ENCODE peak calls at places on chromosomes 7 and 10, in six cellular contexts. C is right lobe of liver, K is HL-60, I is HCT116, L is tibial artery, H is choroid plexus epithelial cell. J is an unnamed sample.

GRCh38 chr10:88980836-88981235 is 9.8 kb upstream of the FAS start:
- DNase-seq in C (no peak), K (no peak), I (no peak), L (no peak), H (no peak), J (no peak)

GRCh38 chr7:26151953-26152781 is at the start of gene NFE2L3:
- DNase-seq in C (peak), K (peak), I (peak), L (peak), H (peak), J (peak)

GRCh38 chr10:100508691-100509150 is 10.9 kb downstream of the SEC31B start:
- DNase-seq in C (no peak), K (peak), I (peak), L (no peak), H (peak), J (no peak)

GRCh38 chr10:17836917-17837316 is 27.8 kb downstream of the MRC1 start:
- DNase-seq in C (peak), K (no peak), I (no peak), L (peak), H (peak), J (no peak)

GRCh38 chr7:144452064-144452463 is 48.6 kb upstream of the NOBOX start:
- DNase-seq in C (no peak), K (no peak), I (no peak), L (no peak), H (no peak), J (no peak)

GRCh38 chr7:74164985-74165456 is 9.1 kb upstream of the EIF4H start:
- DNase-seq in C (no peak), K (no peak), I (no peak), L (no peak), H (peak), J (no peak)

GRCh38 chr7:87331687-87332256 is 13.7 kb upstream of the CROT start:
- DNase-seq in C (no peak), K (no peak), I (no peak), L (no peak), H (no peak), J (no peak)

GRCh38 chr10:122464575-122464974 is 3.2 kb downstream of the HTRA1 start:
- DNase-seq in C (no peak), K (no peak), I (no peak), L (no peak), H (no peak), J (no peak)

GRCh38 chr10:126006906-126007305 is 110.5 kb downstream of the FANK1 start:
- DNase-seq in C (no peak), K (no peak), I (no peak), L (no peak), H (no peak), J (no peak)

GRCh38 chr7:142703655-142704310 is 45.5 kb upstream of the PRSS1 start:
- DNase-seq in C (no peak), K (peak), I (no peak), L (no peak), H (no peak), J (peak)

GRCh38 chr10:37703833-37704382 is 153.5 kb downstream of the ZNF248 start:
- DNase-seq in C (no peak), K (no peak), I (no peak), L (no peak), H (no peak), J (no peak)

GRCh38 chr7:95527033-95527775 is 41.5 kb downstream of the ASB4 start:
- DNase-seq in C (peak), K (peak), I (peak), L (peak), H (peak), J (peak)

GRCh38 chr7:51357821-51358220 is 41.2 kb upstream of the COBL start:
- DNase-seq in C (no peak), K (no peak), I (no peak), L (no peak), H (no peak), J (no peak)
- TF ChIP-seq CTCF in C (peak), K (no peak), I (no peak), L (no peak), H (no peak), J (no peak)

GRCh38 chr10:54776622-54777021 is 24.4 kb downstream of the PCDH15 start:
- DNase-seq in C (no peak), K (no peak), I (no peak), L (no peak), H (no peak), J (no peak)
- TF ChIP-seq CTCF in C (no peak), K (no peak), I (no peak), L (no peak), H (no peak), J (no peak)

DNA sequence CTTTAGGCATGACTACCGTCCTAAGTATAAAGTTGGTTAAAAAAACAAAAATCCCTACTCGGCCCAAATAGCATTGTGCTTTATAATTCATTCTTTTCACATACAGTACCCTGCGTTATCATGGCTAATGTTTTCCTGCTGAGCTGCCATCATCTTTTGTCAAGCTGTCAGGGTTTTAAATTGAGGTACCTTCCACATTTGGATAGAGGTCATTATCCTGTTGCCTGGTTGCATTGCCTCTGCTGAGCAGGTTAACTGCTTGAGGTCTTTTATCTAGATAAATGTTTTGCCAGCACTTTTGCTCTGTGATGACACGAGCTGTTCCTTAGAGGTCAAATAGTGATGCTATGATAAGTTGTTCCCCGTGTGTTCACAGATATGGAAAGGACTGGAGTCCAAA is 94.4 kb upstream of the FZD1 start:
- DNase-seq in C (no peak), K (no peak), I (no peak), L (no peak), H (no peak), J (no peak)
- TF ChIP-seq CTCF in C (no peak), K (no peak), I (no peak), L (no peak), H (no peak), J (no peak)

GRCh38 chr7:115218076-115218475 is 296.2 kb downstream of the MDFIC start:
- DNase-seq in C (no peak), K (no peak), I (no peak), L (no peak), H (no peak), J (no peak)

GRCh38 chr7:115221484-115221883 is 299.6 kb downstream of the MDFIC start:
- DNase-seq in C (no peak), K (no peak), I (no peak), L (no peak), H (peak), J (no peak)

GRCh38 chr7:115216652-115217051 is 294.8 kb downstream of the MDFIC start:
- DNase-seq in C (no peak), K (no peak), I (no peak), L (no peak), H (peak), J (no peak)

DNA sequence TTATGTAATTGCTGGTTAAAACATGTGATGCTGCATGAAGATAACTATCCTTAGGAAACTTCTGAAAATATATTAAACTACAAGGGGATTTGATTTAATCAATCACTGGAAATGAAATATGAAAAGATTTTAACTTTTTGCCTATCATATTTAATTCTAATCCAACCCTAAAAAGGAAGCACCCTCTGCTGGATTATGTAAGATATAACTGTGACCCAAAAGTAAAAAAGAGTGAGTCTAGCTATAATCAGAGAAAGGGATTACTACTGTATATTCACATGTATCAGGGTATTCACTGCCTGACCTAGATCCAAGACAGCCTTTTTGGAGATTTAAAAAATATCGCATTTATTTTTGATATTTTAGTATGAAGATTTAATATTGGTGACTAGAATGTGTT is 295.5 kb downstream of the MDFIC start:
- DNase-seq in C (no peak), K (no peak), I (no peak), L (no peak), H (peak), J (no peak)
- TF ChIP-seq CTCF in C (peak), K (no peak), I (peak), L (peak), H (peak), J (peak)

GRCh38 chr10:112446055-112446854 is 459 bp downstream of the ZDHHC6 start:
- DNase-seq in C (no peak), K (peak), I (no peak), L (no peak), H (peak), J (no peak)

GRCh38 chr10:112442063-112442462 is 4.7 kb downstream of the ZDHHC6 start:
- DNase-seq in C (no peak), K (no peak), I (no peak), L (no peak), H (no peak), J (no peak)

GRCh38 chr10:112448903-112449302 is 1.9 kb downstream of the VTI1A start:
- DNase-seq in C (no peak), K (peak), I (no peak), L (no peak), H (no peak), J (no peak)

GRCh38 chr10:112441520-112441919 is 5.2 kb downstream of the ZDHHC6 start:
- DNase-seq in C (no peak), K (no peak), I (no peak), L (no peak), H (no peak), J (no peak)

GRCh38 chr10:112446855-112447691 is at the start of the genes VTI1A and ZDHHC6:
- DNase-seq in C (peak), K (peak), I (peak), L (peak), H (peak), J (peak)
- TF ChIP-seq CTCF in C (peak), K (no peak), I (peak), L (no peak), H (peak), J (no peak)